ENCODE peak calls at places on chromosomes 1 and 21, in six cellular contexts. C is iPS DF 6.9, L is osteoblast, J is adrenal gland, P is BJ, D is cardiac muscle cell. H is an unnamed sample. For H3K36me3 and H3K27me3, the result is how much of the 10 kb centered on the place peaks cover.

GRCh38 chr1:227561303-227561702 is 2.1 kb upstream of the ZNF678 start:
- DNase-seq in C (no peak), L (no peak), J (no peak), P (no peak), D (no peak), H (peak)

GRCh38 chr1:8938232-8939117 is 7.2 kb upstream of the CA6 start:
- DNase-seq in C (no peak), L (no peak), J (no peak), P (no peak), D (no peak), H (no peak)

GRCh38 chr1:247060771-247061170 is 17.8 kb downstream of the ZNF670 start:
- DNase-seq in C (no peak), L (no peak), J (no peak), P (no peak), D (no peak), H (no peak)

GRCh38 chr1:228792601-228793000 is 57.3 kb downstream of the RHOU start:
- DNase-seq in C (no peak), L (no peak), J (no peak), P (no peak), D (peak), H (no peak)

GRCh38 chr21:46613391-46613790 is 8.5 kb upstream of the S100B start:
- DNase-seq in C (no peak), L (no peak), J (no peak), P (no peak), D (no peak), H (no peak)

GRCh38 chr1:23216771-23217420 is 406 bp downstream of the HTR1D start:
- DNase-seq in C (no peak), L (peak), J (no peak), P (no peak), D (peak), H (peak)

GRCh38 chr21:42653492-42654061 is at the start of gene PDE9A:
- DNase-seq in C (no peak), L (peak), J (peak), P (no peak), D (peak), H (peak)

GRCh38 chr1:24483441-24483840 is 19.2 kb upstream of the RCAN3 start:
- DNase-seq in C (no peak), L (no peak), J (no peak), P (no peak), D (no peak), H (no peak)

GRCh38 chr1:240091614-240092300 is at the start of gene FMN2:
- DNase-seq in C (no peak), L (peak), J (peak), P (no peak), D (peak), H (peak)

GRCh38 chr21:20996421-20997307 is 1.5 kb upstream of the NCAM2 start:
- DNase-seq in C (no peak), L (peak), J (no peak), P (no peak), D (peak), H (peak)

GRCh38 chr1:39141925-39142324 is 62.6 kb upstream of the MACF1 start:
- DNase-seq in C (no peak), L (peak), J (no peak), P (no peak), D (peak), H (peak)
- H3K4me3 ChIP-seq in C (no peak), L (no peak), J (no peak), P (no peak), D (no peak), H (no peak)

GRCh38 chr1:29820401-29820800 is 584.1 kb downstream of the PTPRU start:
- DNase-seq in C (no peak), L (no peak), J (no peak), P (no peak), D (peak), H (no peak)
- H3K36me3 ChIP-seq in C (under half), L (under half), J (under half), P (under half), D (under half), H (under half)

GRCh38 chr1:213884402-213884801 is 103.4 kb upstream of the PROX1 start:
- DNase-seq in C (no peak), L (no peak), J (no peak), P (no peak), D (no peak), H (no peak)

GRCh38 chr1:213892471-213892870 is 95.3 kb upstream of the PROX1 start:
- DNase-seq in C (no peak), L (peak), J (no peak), P (no peak), D (no peak), H (no peak)

GRCh38 chr1:213883618-213884017 is 104.2 kb upstream of the PROX1 start:
- DNase-seq in C (no peak), L (no peak), J (no peak), P (no peak), D (no peak), H (no peak)

GRCh38 chr1:213884942-213885341 is 102.8 kb upstream of the PROX1 start:
- DNase-seq in C (no peak), L (no peak), J (no peak), P (no peak), D (no peak), H (no peak)

DNA sequence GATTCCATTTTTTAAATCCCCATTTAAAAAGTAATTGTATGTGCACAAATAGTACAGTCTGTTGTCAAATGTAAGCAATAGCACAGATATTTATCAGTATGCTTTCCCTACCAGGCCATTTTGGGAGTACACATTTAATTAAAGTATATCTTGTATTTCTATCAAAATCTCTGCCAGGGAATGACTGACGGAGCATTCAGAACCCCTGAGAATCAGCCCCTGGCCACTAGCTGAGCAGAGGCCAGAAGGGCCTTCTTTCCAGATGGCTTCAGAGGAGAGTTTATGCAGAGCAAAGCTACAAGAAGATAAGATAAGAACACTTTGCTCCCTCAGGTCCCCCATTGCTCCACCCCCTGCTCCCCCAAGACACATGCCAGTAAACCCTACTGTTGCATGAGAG is 99.9 kb upstream of the PROX1 start:
- DNase-seq in C (no peak), L (no peak), J (no peak), P (no peak), D (no peak), H (no peak)
- H3K27me3 ChIP-seq in C (under half), L (under half), J (under half), P (under half), D (under half), H (under half)

DNA sequence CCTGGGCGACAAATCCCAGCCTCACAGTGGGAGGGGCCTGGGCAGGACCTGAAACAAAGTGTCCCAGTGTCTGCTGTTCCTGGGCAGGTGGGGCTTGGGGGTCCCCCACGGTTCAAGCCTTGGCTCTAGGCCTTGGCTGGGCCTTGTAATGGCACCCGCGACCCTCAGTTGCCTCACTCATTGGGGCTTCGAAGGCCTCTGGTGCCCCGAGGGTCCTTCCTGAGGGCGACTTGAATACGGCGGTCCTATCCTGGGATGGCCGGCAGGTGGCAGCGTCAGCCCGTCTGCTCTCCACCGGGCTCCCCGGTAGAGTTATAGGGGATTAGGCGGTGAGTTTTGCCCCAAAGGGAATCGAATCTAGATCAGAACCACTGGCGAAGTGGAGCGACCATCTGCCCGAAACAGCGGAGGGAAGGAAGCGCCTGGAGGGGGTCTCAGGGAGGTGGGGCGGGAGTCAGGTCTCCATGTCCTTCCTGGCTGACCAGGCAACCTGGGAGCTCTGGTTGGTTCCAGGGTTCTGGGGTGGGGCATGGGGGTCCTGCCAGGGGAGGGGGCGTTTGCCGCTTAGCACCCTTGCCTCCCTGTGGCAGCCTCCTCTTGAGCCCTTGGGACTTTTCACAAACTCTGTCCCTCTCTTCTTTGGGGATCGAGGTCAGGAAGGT is 2.1 kb upstream of the PEX10 start:
- DNase-seq in C (peak), L (peak), J (peak), P (no peak), D (peak), H (peak)
- H3K4me3 ChIP-seq in C (no peak), L (peak), J (no peak), P (no peak), D (no peak), H (peak)

GRCh38 chr1:67018574-67018973 is 35.4 kb downstream of the SLC35D1 start:
- DNase-seq in C (no peak), L (no peak), J (no peak), P (no peak), D (no peak), H (no peak)

GRCh38 chr1:67020765-67021164 is 33.2 kb downstream of the SLC35D1 start:
- DNase-seq in C (no peak), L (no peak), J (no peak), P (no peak), D (peak), H (no peak)

GRCh38 chr1:67020304-67020703 is 33.6 kb downstream of the SLC35D1 start:
- DNase-seq in C (no peak), L (no peak), J (no peak), P (no peak), D (no peak), H (no peak)

GRCh38 chr1:67019121-67019520 is 34.8 kb downstream of the SLC35D1 start:
- DNase-seq in C (no peak), L (no peak), J (no peak), P (no peak), D (no peak), H (no peak)

DNA sequence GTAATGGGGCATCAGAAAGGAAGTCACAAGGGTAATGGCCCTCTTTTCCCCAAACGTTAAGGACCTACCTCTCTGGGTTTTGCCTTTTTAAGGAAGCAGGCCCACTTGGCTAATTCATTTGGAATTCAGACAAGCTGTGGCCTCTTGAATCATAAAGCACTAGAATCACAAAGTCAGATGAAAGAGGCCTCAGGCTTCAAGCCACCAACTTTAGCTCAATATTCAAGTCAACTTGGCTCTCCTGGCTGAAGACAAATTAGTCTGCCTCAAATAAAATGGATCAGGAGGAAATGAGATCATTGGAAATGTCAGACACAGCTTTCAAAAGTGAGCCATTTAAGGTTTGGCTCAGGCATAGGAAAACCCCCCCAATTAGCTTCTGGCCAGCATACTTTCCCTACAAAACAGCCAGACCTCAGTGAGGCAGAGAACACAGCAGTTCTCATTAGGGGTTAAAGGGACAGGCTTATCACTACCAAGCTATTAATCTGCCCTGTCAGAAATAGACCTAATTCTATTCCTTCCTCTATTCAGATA is 34.3 kb downstream of the SLC35D1 start:
- DNase-seq in C (peak), L (peak), J (no peak), P (peak), D (peak), H (no peak)
- H3K36me3 ChIP-seq in C (under half), L (under half), J (under half), P (under half), D (under half), H (under half)

GRCh38 chr1:170669036-170669435 is 5.1 kb downstream of the PRRX1 start:
- DNase-seq in C (no peak), L (no peak), J (no peak), P (no peak), D (no peak), H (peak)
- H3K27me3 ChIP-seq in C (half or more), L (under half), J (under half), P (under half), D (half or more), H (half or more)